ENCODE peak calls at places on chromosome 9, in six cellular contexts. One of them, this sample, is unnamed.

GRCh38 chr9:14300588-14300987 is 13.4 kb downstream of the NFIB start:
- DNase-seq in NCI-H69: no peak
- DNase-seq in stimulated activated CD4-positive, alpha-beta T cell treated with anti-CD3 and anti-CD28 coated beads, Interleukin-1b, Interleukin-23, amount 100 ng/mL, for 24 hours: no peak
- DNase-seq in NCI-H2171: no peak
- DNase-seq in caudate nucleus: no peak
- DNase-seq in effector CD4-positive, alpha-beta T cell: no peak
- DNase-seq in this sample: no peak

GRCh38 chr9:115393976-115394775 is 276.2 kb upstream of the TNC start:
- DNase-seq in NCI-H69: no peak
- DNase-seq in caudate nucleus: no peak
- DNase-seq in effector CD4-positive, alpha-beta T cell: no peak
- DNase-seq in NCI-H2171: no peak
- DNase-seq in stimulated activated CD4-positive, alpha-beta T cell treated with anti-CD3 and anti-CD28 coated beads, Interleukin-1b, Interleukin-23, amount 100 ng/mL, for 24 hours: no peak
- DNase-seq in this sample: no peak

GRCh38 chr9:34991833-34992375 is 2.4 kb downstream of the DNAJB5 start:
- DNase-seq in NCI-H2171: no peak
- DNase-seq in effector CD4-positive, alpha-beta T cell: no peak
- DNase-seq in stimulated activated CD4-positive, alpha-beta T cell treated with anti-CD3 and anti-CD28 coated beads, Interleukin-1b, Interleukin-23, amount 100 ng/mL, for 24 hours: no peak
- DNase-seq in caudate nucleus: no peak
- DNase-seq in NCI-H69: peak
- DNase-seq in this sample: peak

GRCh38 chr9:119365291-119366027 is 3.8 kb downstream of the BRINP1 start:
- DNase-seq in caudate nucleus: peak
- DNase-seq in stimulated activated CD4-positive, alpha-beta T cell treated with anti-CD3 and anti-CD28 coated beads, Interleukin-1b, Interleukin-23, amount 100 ng/mL, for 24 hours: no peak
- DNase-seq in NCI-H69: peak
- DNase-seq in effector CD4-positive, alpha-beta T cell: no peak
- DNase-seq in NCI-H2171: peak
- DNase-seq in this sample: peak

GRCh38 chr9:116202219-116202912 is 48.8 kb downstream of the PAPPA start:
- DNase-seq in effector CD4-positive, alpha-beta T cell: no peak
- DNase-seq in NCI-H2171: no peak
- DNase-seq in caudate nucleus: no peak
- DNase-seq in NCI-H69: no peak
- DNase-seq in stimulated activated CD4-positive, alpha-beta T cell treated with anti-CD3 and anti-CD28 coated beads, Interleukin-1b, Interleukin-23, amount 100 ng/mL, for 24 hours: no peak
- DNase-seq in this sample: no peak

GRCh38 chr9:129254566-129255287 is 76.7 kb upstream of the IER5L start:
- DNase-seq in NCI-H2171: no peak
- DNase-seq in effector CD4-positive, alpha-beta T cell: no peak
- DNase-seq in NCI-H69: no peak
- DNase-seq in stimulated activated CD4-positive, alpha-beta T cell treated with anti-CD3 and anti-CD28 coated beads, Interleukin-1b, Interleukin-23, amount 100 ng/mL, for 24 hours: no peak
- DNase-seq in caudate nucleus: no peak
- DNase-seq in this sample: no peak

GRCh38 chr9:83675466-83675865 is 32.3 kb downstream of the UBQLN1 start:
- DNase-seq in caudate nucleus: no peak
- DNase-seq in effector CD4-positive, alpha-beta T cell: no peak
- DNase-seq in stimulated activated CD4-positive, alpha-beta T cell treated with anti-CD3 and anti-CD28 coated beads, Interleukin-1b, Interleukin-23, amount 100 ng/mL, for 24 hours: no peak
- DNase-seq in NCI-H69: no peak
- DNase-seq in NCI-H2171: no peak
- DNase-seq in this sample: no peak

GRCh38 chr9:99019523-99020331 is 76.0 kb downstream of the COL15A1 start:
- DNase-seq in NCI-H69: no peak
- DNase-seq in caudate nucleus: no peak
- DNase-seq in NCI-H2171: no peak
- DNase-seq in stimulated activated CD4-positive, alpha-beta T cell treated with anti-CD3 and anti-CD28 coated beads, Interleukin-1b, Interleukin-23, amount 100 ng/mL, for 24 hours: no peak
- DNase-seq in effector CD4-positive, alpha-beta T cell: no peak
- DNase-seq in this sample: no peak

GRCh38 chr9:6818292-6818922 is 60.6 kb downstream of the KDM4C start:
- DNase-seq in NCI-H2171: no peak
- DNase-seq in stimulated activated CD4-positive, alpha-beta T cell treated with anti-CD3 and anti-CD28 coated beads, Interleukin-1b, Interleukin-23, amount 100 ng/mL, for 24 hours: no peak
- DNase-seq in caudate nucleus: no peak
- DNase-seq in effector CD4-positive, alpha-beta T cell: no peak
- DNase-seq in NCI-H69: no peak
- DNase-seq in this sample: no peak

GRCh38 chr9:117926031-117926655 is 221.9 kb downstream of the TLR4 start:
- DNase-seq in stimulated activated CD4-positive, alpha-beta T cell treated with anti-CD3 and anti-CD28 coated beads, Interleukin-1b, Interleukin-23, amount 100 ng/mL, for 24 hours: no peak
- DNase-seq in effector CD4-positive, alpha-beta T cell: no peak
- DNase-seq in caudate nucleus: no peak
- DNase-seq in NCI-H2171: no peak
- DNase-seq in NCI-H69: peak
- DNase-seq in this sample: no peak

GRCh38 chr9:6218099-6218502 is 2.5 kb downstream of the IL33 start:
- DNase-seq in stimulated activated CD4-positive, alpha-beta T cell treated with anti-CD3 and anti-CD28 coated beads, Interleukin-1b, Interleukin-23, amount 100 ng/mL, for 24 hours: no peak
- DNase-seq in NCI-H69: no peak
- DNase-seq in caudate nucleus: no peak
- DNase-seq in NCI-H2171: no peak
- DNase-seq in effector CD4-positive, alpha-beta T cell: no peak
- DNase-seq in this sample: no peak

GRCh38 chr9:135301271-135302263 is 178.0 kb upstream of the PPP1R26 start:
- DNase-seq in NCI-H2171: no peak
- DNase-seq in effector CD4-positive, alpha-beta T cell: no peak
- DNase-seq in NCI-H69: no peak
- DNase-seq in stimulated activated CD4-positive, alpha-beta T cell treated with anti-CD3 and anti-CD28 coated beads, Interleukin-1b, Interleukin-23, amount 100 ng/mL, for 24 hours: no peak
- DNase-seq in caudate nucleus: no peak
- DNase-seq in this sample: no peak

GRCh38 chr9:29697011-29697410 is 2123.7 kb upstream of the C9orf72 start:
- DNase-seq in NCI-H2171: no peak
- DNase-seq in stimulated activated CD4-positive, alpha-beta T cell treated with anti-CD3 and anti-CD28 coated beads, Interleukin-1b, Interleukin-23, amount 100 ng/mL, for 24 hours: no peak
- DNase-seq in effector CD4-positive, alpha-beta T cell: no peak
- DNase-seq in caudate nucleus: no peak
- DNase-seq in NCI-H69: no peak
- DNase-seq in this sample: no peak